ENCODE peak calls at places on chromosomes 12 and 14, in five cellular contexts. I is upper lobe of right lung, O is GOT3, Q is heart left ventricle, R is choroid plexus epithelial cell. Y is an unnamed sample.

GRCh38 chr12:94676922-94677321 is 26.6 kb upstream of the TMCC3 start:
- DNase-seq in I (no peak), Q (no peak), O (no peak), R (no peak), Y (no peak)

GRCh38 chr14:44955528-44955927 is 6.2 kb downstream of the KLHL28 start:
- DNase-seq in Q (no peak), O (no peak), R (no peak), I (no peak), Y (no peak)

GRCh38 chr12:7162691-7163114 is 26.8 kb upstream of the PEX5 start:
- DNase-seq in Q (no peak), R (peak), O (no peak), I (peak), Y (no peak)

GRCh38 chr12:66397574-66397973 is 95.3 kb downstream of the HELB start:
- DNase-seq in I (no peak), R (no peak), O (no peak), Q (no peak), Y (no peak)

GRCh38 chr12:20030847-20031246 is 337.5 kb upstream of the PDE3A start:
- DNase-seq in I (no peak), R (peak), O (no peak), Q (no peak), Y (no peak)

GRCh38 chr12:122891661-122892525 is 4.0 kb downstream of the VPS37B start:
- DNase-seq in R (peak), O (no peak), I (no peak), Q (no peak), Y (no peak)

GRCh38 chr14:23438130-23438893 is 2.9 kb upstream of the MYH7 start:
- DNase-seq in Q (peak), O (no peak), R (no peak), I (no peak), Y (no peak)

GRCh38 chr12:52585951-52586350 is 12.3 kb upstream of the KRT74 start:
- DNase-seq in Q (no peak), R (no peak), O (no peak), I (no peak), Y (peak)

GRCh38 chr14:36767603-36768281 is 106.1 kb downstream of the PAX9 start:
- DNase-seq in Q (no peak), I (no peak), R (no peak), O (no peak), Y (no peak)

GRCh38 chr14:51472881-51473280 is 178.8 kb upstream of the FRMD6 start:
- DNase-seq in O (no peak), I (no peak), Q (no peak), R (no peak), Y (no peak)

GRCh38 chr12:2101798-2102197 is 49.0 kb downstream of the CACNA1C start:
- DNase-seq in O (no peak), R (no peak), I (no peak), Q (no peak), Y (no peak)

GRCh38 chr14:101965145-101965531 is 765 bp downstream of the DYNC1H1 start:
- DNase-seq in I (peak), Q (peak), O (no peak), R (peak), Y (no peak)

GRCh38 chr14:35247777-35248475 is 44.3 kb upstream of the PSMA6 start:
- DNase-seq in Q (no peak), R (no peak), O (no peak), I (no peak), Y (no peak)

GRCh38 chr14:61150851-61151250 is 130.3 kb downstream of the TMEM30B start:
- DNase-seq in Q (no peak), O (no peak), R (peak), I (no peak), Y (no peak)

GRCh38 chr12:116520801-116521471 is 38.2 kb upstream of the MAP1LC3B2 start:
- DNase-seq in I (no peak), R (peak), O (no peak), Q (no peak), Y (no peak)

GRCh38 chr12:2092890-2093289 is 40.1 kb downstream of the CACNA1C start:
- DNase-seq in R (no peak), O (no peak), I (peak), Q (no peak), Y (no peak)

GRCh38 chr14:98259881-98260280 is 1012.1 kb downstream of the BCL11B start:
- DNase-seq in R (no peak), O (no peak), Q (no peak), I (no peak), Y (no peak)

GRCh38 chr14:70660967-70661871 is 19.5 kb downstream of the TTC9 start:
- DNase-seq in I (no peak), R (no peak), O (no peak), Q (no peak), Y (no peak)